ENCODE peak calls at places on chromosomes 7 and 10, in seven cellular contexts. H is GM23248, M is ascending aorta, O is PC-3, V is brain microvascular endothelial cell, K is fibroblast of lung, Q is HCT116. I is an unnamed sample. For H3K27me3, the result is how much of the 10 kb centered on the place peaks cover.

GRCh38 chr7:74430961-74431466 is 22.7 kb upstream of the GTF2IRD1 start:
- DNase-seq in O (no peak), K (no peak), M (no peak), Q (no peak), H (no peak), V (no peak), I (no peak)

GRCh38 chr10:78579995-78580394 is 488.8 kb upstream of the ZMIZ1 start:
- DNase-seq in O (peak), K (peak), Q (no peak), H (no peak), M (no peak), V (no peak), I (peak)

GRCh38 chr10:103716206-103717160 is 138.9 kb downstream of the SH3PXD2A start:
- DNase-seq in K (peak), M (no peak), O (peak), Q (peak), H (no peak), V (no peak), I (peak)

GRCh38 chr7:74183653-74184450 is 9.7 kb downstream of the EIF4H start:
- DNase-seq in V (no peak), O (peak), H (peak), K (no peak), Q (no peak), M (no peak), I (no peak)

GRCh38 chr10:80509403-80510161 is 28.1 kb upstream of the SH2D4B start:
- DNase-seq in M (no peak), O (no peak), H (peak), Q (no peak), V (peak), K (peak), I (no peak)

GRCh38 chr10:125344573-125345121 is 184.3 kb upstream of the CTBP2 start:
- DNase-seq in M (no peak), O (peak), K (no peak), Q (no peak), V (no peak), H (no peak), I (no peak)

GRCh38 chr7:149295481-149295850 is 33.5 kb downstream of the ZNF783 start:
- DNase-seq in Q (no peak), O (no peak), V (no peak), M (no peak), H (no peak), K (no peak), I (no peak)

GRCh38 chr7:130867039-130867438 is 133.0 kb upstream of the KLF14 start:
- DNase-seq in K (no peak), Q (no peak), M (no peak), O (no peak), H (no peak), V (no peak), I (no peak)

GRCh38 chr10:112960151-112960681 is 10.2 kb downstream of the TCF7L2 start:
- DNase-seq in M (no peak), K (peak), H (peak), V (peak), O (no peak), Q (no peak), I (no peak)

GRCh38 chr10:3054183-3054815 is 13.0 kb upstream of the PFKP start:
- DNase-seq in O (no peak), Q (no peak), M (no peak), V (no peak), K (no peak), H (no peak), I (no peak)

GRCh38 chr10:91775731-91776130 is 22.5 kb upstream of the TNKS2 start:
- DNase-seq in Q (no peak), H (no peak), M (no peak), V (no peak), O (no peak), K (no peak), I (no peak)

GRCh38 chr7:82388138-82388537 is 55.4 kb downstream of the CACNA2D1 start:
- DNase-seq in V (no peak), Q (no peak), M (no peak), K (no peak), H (no peak), O (no peak), I (no peak)

GRCh38 chr7:94423116-94423515 is 28.4 kb downstream of the COL1A2 start:
- DNase-seq in O (no peak), K (no peak), Q (no peak), V (no peak), H (peak), M (no peak), I (no peak)

GRCh38 chr10:92757066-92757716 is 67.4 kb downstream of the HHEX start:
- DNase-seq in K (peak), H (peak), Q (peak), O (peak), V (peak), M (peak), I (peak)

GRCh38 chr7:33325754-33326484 is 196.6 kb downstream of the BBS9 start:
- DNase-seq in V (no peak), M (no peak), Q (no peak), O (no peak), K (no peak), H (no peak), I (no peak)

GRCh38 chr10:7035111-7035761 is 375.6 kb downstream of the SFMBT2 start:
- DNase-seq in H (no peak), V (no peak), M (no peak), Q (no peak), O (no peak), K (no peak), I (no peak)

DNA sequence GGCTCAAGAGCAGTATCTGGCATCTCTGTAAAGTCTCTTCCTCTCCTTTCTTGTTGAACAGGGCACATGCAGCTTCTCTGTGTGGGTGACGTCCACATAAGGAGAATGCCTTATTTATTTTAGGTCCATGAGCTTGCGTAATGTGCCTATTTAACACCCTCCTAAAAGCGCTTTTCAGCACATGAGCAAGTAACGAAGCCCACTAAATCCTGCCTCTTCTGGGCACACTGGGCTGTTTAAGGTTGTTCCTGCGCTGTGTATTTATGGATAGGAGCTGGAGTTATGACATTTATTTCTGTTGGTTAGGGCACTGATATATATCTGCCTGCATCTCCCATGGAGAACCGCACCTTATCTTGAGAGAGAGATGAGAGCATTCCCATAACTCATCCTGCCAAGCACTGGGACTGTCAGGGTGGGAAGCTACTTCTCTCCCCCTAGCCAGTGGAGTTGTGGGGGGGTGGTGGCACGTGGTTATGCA is 76.1 kb downstream of the LRRC4 start:
- DNase-seq in O (no peak), H (no peak), M (no peak), Q (no peak), V (no peak), K (no peak), I (no peak)
- H3K27me3 ChIP-seq in O (under half), H (under half), M (under half), Q (under half), V (under half), K (under half), I (under half)

GRCh38 chr10:118607768-118608354 is 12.4 kb upstream of the PRLHR start:
- DNase-seq in M (no peak), Q (no peak), V (no peak), K (no peak), O (no peak), H (no peak), I (no peak)
- H3K4me3 ChIP-seq in M (no peak), Q (no peak), V (no peak), K (no peak), O (no peak), H (no peak), I (no peak)

DNA sequence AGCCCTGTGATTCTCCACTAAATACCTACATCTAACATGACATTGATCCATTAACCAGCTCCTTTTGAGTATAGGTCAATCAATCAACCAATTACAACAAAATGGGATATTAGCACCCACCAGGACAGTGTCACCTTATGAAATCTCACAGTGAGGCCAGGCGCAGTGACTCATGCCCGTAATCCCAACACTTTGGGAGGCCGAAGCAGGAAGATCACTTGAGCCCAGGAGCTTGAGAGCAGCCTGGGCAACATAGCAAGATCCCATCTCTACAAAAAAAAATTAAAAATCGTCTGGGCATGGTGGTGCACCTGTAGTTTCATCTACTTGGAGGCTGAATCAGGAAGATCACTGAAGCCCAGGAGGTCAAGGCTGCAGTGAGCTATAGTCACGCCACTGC is 28.5 kb downstream of the SRRM3 start:
- DNase-seq in O (no peak), V (no peak), Q (no peak), K (no peak), H (no peak), M (no peak), I (no peak)
- H3K27me3 ChIP-seq in O (under half), V (under half), Q (under half), K (under half), H (under half), M (under half), I (under half)

GRCh38 chr10:15211464-15211979 is 43.0 kb upstream of the NMT2 start:
- DNase-seq in H (peak), K (peak), M (no peak), O (peak), V (peak), Q (peak), I (no peak)
- H3K4me3 ChIP-seq in H (no peak), K (no peak), M (no peak), O (no peak), V (no peak), Q (no peak), I (no peak)

GRCh38 chr7:112156412-112156811 is 49.8 kb downstream of the DOCK4 start:
- DNase-seq in V (no peak), O (no peak), Q (no peak), H (no peak), M (no peak), K (peak), I (no peak)
- H3K27me3 ChIP-seq in V (under half), O (under half), Q (under half), H (under half), M (under half), K (under half), I (under half)

DNA sequence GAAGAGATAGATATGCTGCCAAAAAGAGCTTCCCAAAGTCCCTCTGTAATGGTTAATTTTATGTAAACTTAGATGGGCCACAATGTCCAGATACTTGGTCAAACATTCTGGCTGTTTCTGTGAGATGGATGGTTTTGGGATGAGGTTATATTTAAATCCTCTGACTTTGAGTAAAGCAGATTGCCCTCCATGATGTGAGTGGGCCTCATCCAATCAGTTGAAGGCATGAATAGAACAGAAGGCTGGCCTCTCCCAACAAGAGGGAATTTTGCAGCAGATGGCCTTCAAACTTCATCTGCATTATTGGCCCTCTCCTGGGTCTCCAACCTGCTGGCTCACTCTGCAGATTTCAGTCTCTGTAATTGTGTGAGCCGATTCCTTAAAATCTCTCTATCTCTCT is 362.3 kb downstream of the GRID1 start:
- DNase-seq in M (no peak), K (no peak), O (no peak), V (no peak), H (no peak), Q (no peak), I (no peak)
- H3K4me3 ChIP-seq in M (no peak), K (no peak), O (no peak), V (no peak), H (no peak), Q (no peak), I (no peak)

GRCh38 chr7:90210925-90211324 is 615 bp upstream of the STEAP2 start:
- DNase-seq in K (peak), H (peak), Q (no peak), M (no peak), V (no peak), O (peak), I (peak)
- H3K27me3 ChIP-seq in K (under half), H (under half), Q (under half), M (under half), V (under half), O (under half), I (under half)

DNA sequence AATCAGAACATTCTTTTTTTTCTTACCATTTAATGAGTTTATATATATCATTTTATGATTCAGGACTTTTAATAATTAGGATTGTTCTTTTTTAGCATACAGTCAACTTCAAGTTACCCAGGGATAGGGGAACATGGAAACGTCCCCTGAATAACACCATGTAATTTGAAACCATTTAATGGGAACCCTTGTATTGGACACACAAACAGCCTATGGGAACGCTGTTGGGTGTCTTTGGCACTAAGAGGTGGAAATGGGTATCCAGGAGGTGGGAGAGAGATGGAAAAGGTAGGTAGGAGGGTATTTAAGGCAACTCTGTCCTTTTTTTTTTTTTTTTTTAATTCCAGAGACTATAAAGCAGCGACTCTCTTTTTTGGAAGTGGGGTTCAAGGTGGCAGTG is 2.6 kb downstream of the LUC7L2 start:
- DNase-seq in M (no peak), Q (no peak), H (no peak), O (no peak), V (no peak), K (peak), I (no peak)
- H3K4me3 ChIP-seq in M (peak), Q (no peak), H (peak), O (peak), V (no peak), K (no peak), I (no peak)